ENCODE peak calls at places on chromosomes 13 and 19, in four cellular contexts. B, U, A and V are unnamed samples.

GRCh38 chr13:52665325-52665724 is 12.7 kb downstream of the SUGT1 start:
- DNase-seq in U (peak), A (no peak), B (no peak), V (peak)

GRCh38 chr13:85028035-85028434 is 771.2 kb downstream of the SLITRK6 start:
- DNase-seq in B (no peak), A (no peak), U (no peak), V (no peak)

GRCh38 chr19:16394681-16395375 is 70.2 kb downstream of the KLF2 start:
- DNase-seq in B (no peak), U (no peak), A (no peak), V (no peak)

GRCh38 chr19:11964496-11964857 is 363 bp upstream of the ZNF763 start:
- DNase-seq in B (no peak), U (peak), A (no peak), V (peak)

GRCh38 chr19:41714598-41714997 is 6.2 kb downstream of the CEACAM5 start:
- DNase-seq in U (no peak), A (no peak), B (no peak), V (no peak)

GRCh38 chr19:43290568-43291359 is 21.4 kb upstream of the PSG9 start:
- DNase-seq in A (no peak), B (no peak), U (peak), V (no peak)

GRCh38 chr19:17264641-17264979 is at the start of gene USHBP1:
- DNase-seq in B (no peak), A (peak), U (peak), V (no peak)

GRCh38 chr13:66915596-66916185 is 314.4 kb downstream of the PCDH9 start:
- DNase-seq in A (no peak), B (peak), U (no peak), V (peak)

GRCh38 chr13:98508280-98509074 is 68.4 kb downstream of the STK24 start:
- DNase-seq in U (no peak), A (no peak), B (peak), V (peak)

GRCh38 chr19:15223649-15224371 is 8.4 kb downstream of the EPHX3 start:
- DNase-seq in A (peak), U (peak), B (no peak), V (no peak)

GRCh38 chr19:2532252-2533071 is 56.5 kb downstream of the GADD45B start:
- DNase-seq in B (peak), U (no peak), A (no peak), V (peak)

GRCh38 chr19:56601375-56601774 is 6.3 kb downstream of the ZNF71 start:
- DNase-seq in A (no peak), U (no peak), B (peak), V (no peak)

GRCh38 chr13:46180393-46180792 is 1.6 kb downstream of the LCP1 start:
- DNase-seq in A (no peak), U (no peak), B (no peak), V (no peak)

GRCh38 chr19:29714953-29715694 is at the start of gene C19orf12:
- DNase-seq in B (no peak), U (peak), A (peak), V (no peak)

GRCh38 chr13:51278426-51279130 is 56.4 kb downstream of the FAM124A start:
- DNase-seq in U (no peak), B (no peak), A (no peak), V (no peak)

GRCh38 chr19:20325151-20325550 is 158.1 kb downstream of the ZNF486 start:
- DNase-seq in A (no peak), U (no peak), B (no peak), V (no peak)

GRCh38 chr13:44843403-44843802 is 145.9 kb downstream of the NUFIP1 start:
- DNase-seq in B (peak), U (no peak), A (no peak), V (peak)

GRCh38 chr13:39485314-39485700 is 117.7 kb downstream of the LHFPL6 start:
- DNase-seq in B (no peak), A (no peak), U (no peak), V (peak)

GRCh38 chr13:108322206-108322824 is 52.8 kb downstream of the TNFSF13B start:
- DNase-seq in U (peak), B (peak), A (no peak), V (peak)

GRCh38 chr13:51955281-51955771 is 55.9 kb downstream of the ATP7B start:
- DNase-seq in B (no peak), U (no peak), A (no peak), V (no peak)

GRCh38 chr13:62388515-62388914 is 972.9 kb upstream of the PCDH20 start:
- DNase-seq in U (no peak), B (no peak), A (no peak), V (no peak)

GRCh38 chr13:48233097-48233885 is at the start of gene ITM2B:
- DNase-seq in U (peak), A (peak), B (peak), V (peak)
- TF ChIP-seq CTCF in U (peak), A (peak), B (peak), V (peak)

DNA sequence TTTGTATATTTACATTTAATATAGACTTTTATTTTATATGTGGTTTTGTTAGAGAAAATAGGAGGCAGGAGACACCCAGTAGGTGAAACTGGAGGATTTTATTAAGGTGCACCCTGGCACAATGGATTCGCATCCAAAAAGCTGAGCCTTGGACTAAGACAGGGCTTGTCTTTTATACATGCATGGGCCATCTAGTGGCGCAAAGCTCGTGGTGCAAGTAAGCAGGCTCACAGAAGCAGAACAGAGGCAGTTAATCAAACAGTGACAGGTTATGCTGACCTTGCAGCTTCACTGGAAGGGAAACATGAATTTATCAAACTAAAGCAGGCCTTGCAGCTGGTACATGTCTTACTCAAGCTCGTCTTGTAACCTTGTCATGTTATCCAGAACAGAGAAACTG is 58.8 kb upstream of the ZNF681 start:
- DNase-seq in B (peak), U (peak), A (no peak), V (peak)
- TF ChIP-seq CTCF in B (peak), U (peak), A (peak), V (peak)

GRCh38 chr19:50475101-50475568 is 1.2 kb upstream of the EMC10 start:
- DNase-seq in B (no peak), U (no peak), A (no peak), V (no peak)

GRCh38 chr19:50475736-50476223 is 527 bp upstream of the EMC10 start:
- DNase-seq in U (no peak), A (no peak), B (no peak), V (no peak)

GRCh38 chr19:50477751-50478515 is 1.3 kb upstream of the GARIN5A start:
- DNase-seq in B (no peak), U (no peak), A (no peak), V (no peak)

GRCh38 chr19:50476943-50477264 is 256 bp upstream of the GARIN5A start:
- DNase-seq in B (no peak), A (no peak), U (no peak), V (no peak)

DNA sequence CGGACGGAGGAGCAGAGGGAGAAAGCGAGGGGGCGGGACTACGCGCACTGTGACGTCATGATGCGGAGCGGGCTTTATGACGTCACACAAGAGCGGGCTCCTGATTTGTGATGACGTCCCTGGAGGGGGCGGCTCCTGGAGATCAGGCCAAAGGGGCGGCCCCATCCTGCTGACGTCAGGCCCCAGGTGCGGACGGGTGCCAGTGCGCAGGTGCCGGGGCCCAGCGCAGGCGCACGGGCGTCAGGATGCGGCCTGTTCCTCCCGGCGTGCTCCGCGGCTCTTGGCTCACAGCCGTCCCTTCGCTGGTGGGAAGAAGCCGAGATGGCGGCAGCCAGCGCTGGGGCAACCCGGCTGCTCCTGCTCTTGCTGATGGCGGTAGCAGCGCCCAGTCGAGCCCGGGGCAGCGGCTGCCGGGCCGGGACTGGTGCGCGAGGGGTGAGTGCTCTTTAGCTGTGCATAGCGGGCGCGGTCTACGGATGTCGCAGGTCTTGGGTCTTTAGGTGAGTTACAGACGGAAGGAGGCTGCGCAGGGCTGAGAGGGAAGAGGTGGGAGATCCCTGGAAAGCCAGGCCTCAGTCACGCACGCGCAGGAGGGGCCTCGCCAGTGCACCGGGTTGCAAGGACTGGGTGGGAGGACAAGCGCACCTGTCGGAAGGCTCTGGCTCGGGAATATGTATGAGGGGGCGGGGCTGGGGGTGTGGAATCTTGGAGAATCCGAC is at the start of the genes EMC10 and GARIN5A:
- DNase-seq in A (peak), B (peak), U (peak), V (peak)
- TF ChIP-seq CTCF in A (no peak), B (no peak), U (no peak), V (no peak)

GRCh38 chr13:80030491-80030890 is 310.4 kb downstream of the SPRY2 start:
- DNase-seq in U (peak), B (no peak), A (no peak), V (peak)
- TF ChIP-seq CTCF in U (peak), B (peak), A (peak), V (peak)

DNA sequence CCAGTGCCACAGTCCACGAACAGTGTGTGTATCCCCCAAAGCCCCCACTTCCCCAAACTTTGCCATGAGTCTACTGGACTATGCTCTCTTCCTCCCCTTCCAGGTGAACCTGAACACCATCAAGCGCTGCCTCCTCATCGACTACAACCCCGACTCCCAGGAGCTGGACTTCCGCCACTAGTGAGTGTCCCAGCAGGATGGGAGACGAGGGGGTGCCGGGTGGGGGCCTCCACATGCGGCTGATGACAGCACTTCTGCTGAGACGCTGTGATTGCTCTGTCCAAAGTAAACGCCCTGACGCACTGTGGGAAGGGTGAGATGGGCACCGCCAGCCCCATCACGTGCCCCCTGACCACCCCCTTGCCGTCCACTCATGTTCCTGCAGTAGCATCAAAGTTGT is 2.0 kb upstream of the P2RY11 start:
- DNase-seq in B (no peak), A (no peak), U (no peak), V (no peak)
- TF ChIP-seq CTCF in B (no peak), A (no peak), U (no peak), V (no peak)